ENCODE peak calls at places on chromosomes 6 and 20, in seven cellular contexts. One of them, this sample, is unnamed.

GRCh38 chr6:90611543-90611864 is 24.6 kb upstream of the MAP3K7 start:
- DNase-seq in SK-N-SH: no peak
- DNase-seq in HepG2: no peak
- DNase-seq in HCT116: no peak
- DNase-seq in H1: no peak
- DNase-seq in GM12878: no peak
- DNase-seq in K562: no peak
- DNase-seq in this sample: no peak

GRCh38 chr20:64193058-64193457 is 28.8 kb downstream of the MYT1 start:
- DNase-seq in SK-N-SH: no peak
- DNase-seq in HepG2: no peak
- DNase-seq in HCT116: no peak
- DNase-seq in H1: no peak
- DNase-seq in GM12878: no peak
- DNase-seq in K562: no peak
- DNase-seq in this sample: no peak

GRCh38 chr6:87151471-87151785 is 3.9 kb upstream of the ZNF292 start:
- DNase-seq in SK-N-SH: no peak
- DNase-seq in HepG2: no peak
- DNase-seq in HCT116: no peak
- DNase-seq in H1: no peak
- DNase-seq in GM12878: no peak
- DNase-seq in K562: no peak
- DNase-seq in this sample: no peak

GRCh38 chr6:134938896-134939295 is 11.0 kb downstream of the ALDH8A1 start:
- DNase-seq in SK-N-SH: no peak
- DNase-seq in HepG2: no peak
- DNase-seq in HCT116: no peak
- DNase-seq in H1: no peak
- DNase-seq in GM12878: peak; percentile 13
- DNase-seq in K562: no peak
- DNase-seq in this sample: no peak

GRCh38 chr6:56430629-56431600 is 183.5 kb upstream of the COL21A1 start:
- DNase-seq in SK-N-SH: no peak
- DNase-seq in HepG2: no peak
- DNase-seq in HCT116: no peak
- DNase-seq in H1: no peak
- DNase-seq in GM12878: no peak
- DNase-seq in K562: no peak
- DNase-seq in this sample: no peak

GRCh38 chr6:106226676-106227075 is 98.9 kb downstream of the ATG5 start:
- DNase-seq in SK-N-SH: no peak
- DNase-seq in HepG2: no peak
- DNase-seq in HCT116: no peak
- DNase-seq in H1: no peak
- DNase-seq in GM12878: no peak
- DNase-seq in K562: no peak
- DNase-seq in this sample: no peak

GRCh38 chr20:35511814-35512420 is 17.5 kb downstream of the C20orf173 start:
- DNase-seq in SK-N-SH: peak; percentile 48
- DNase-seq in HepG2: peak; percentile 53
- DNase-seq in HCT116: no peak
- DNase-seq in H1: no peak
- DNase-seq in GM12878: no peak
- DNase-seq in K562: peak; percentile 30
- DNase-seq in this sample: peak; percentile 77

GRCh38 chr6:129206761-129207330 is 323.9 kb downstream of the LAMA2 start:
- DNase-seq in SK-N-SH: no peak
- DNase-seq in HepG2: no peak
- DNase-seq in HCT116: no peak
- DNase-seq in H1: no peak
- DNase-seq in GM12878: no peak
- DNase-seq in K562: no peak
- DNase-seq in this sample: no peak

GRCh38 chr20:57698191-57698866 is 11.5 kb downstream of the PMEPA1 start:
- DNase-seq in SK-N-SH: peak; percentile 57
- DNase-seq in HepG2: peak; percentile 31
- DNase-seq in HCT116: peak; percentile 94
- DNase-seq in H1: no peak
- DNase-seq in GM12878: no peak
- DNase-seq in K562: no peak
- DNase-seq in this sample: no peak

GRCh38 chr20:53738039-53738944 is 144.7 kb upstream of the ZNF217 start:
- DNase-seq in SK-N-SH: peak; percentile 34
- DNase-seq in HepG2: peak; percentile 88
- DNase-seq in HCT116: no peak
- DNase-seq in H1: no peak
- DNase-seq in GM12878: no peak
- DNase-seq in K562: peak; percentile 35
- DNase-seq in this sample: peak; percentile 61
- TF ChIP-seq JUND in SK-N-SH: no peak
- TF ChIP-seq JUND in HepG2: peak; percentile 50
- TF ChIP-seq JUND in HCT116: no peak
- TF ChIP-seq JUND in H1: no peak
- TF ChIP-seq JUND in GM12878: no peak
- TF ChIP-seq JUND in K562: no peak
- TF ChIP-seq JUND in this sample: no peak

DNA sequence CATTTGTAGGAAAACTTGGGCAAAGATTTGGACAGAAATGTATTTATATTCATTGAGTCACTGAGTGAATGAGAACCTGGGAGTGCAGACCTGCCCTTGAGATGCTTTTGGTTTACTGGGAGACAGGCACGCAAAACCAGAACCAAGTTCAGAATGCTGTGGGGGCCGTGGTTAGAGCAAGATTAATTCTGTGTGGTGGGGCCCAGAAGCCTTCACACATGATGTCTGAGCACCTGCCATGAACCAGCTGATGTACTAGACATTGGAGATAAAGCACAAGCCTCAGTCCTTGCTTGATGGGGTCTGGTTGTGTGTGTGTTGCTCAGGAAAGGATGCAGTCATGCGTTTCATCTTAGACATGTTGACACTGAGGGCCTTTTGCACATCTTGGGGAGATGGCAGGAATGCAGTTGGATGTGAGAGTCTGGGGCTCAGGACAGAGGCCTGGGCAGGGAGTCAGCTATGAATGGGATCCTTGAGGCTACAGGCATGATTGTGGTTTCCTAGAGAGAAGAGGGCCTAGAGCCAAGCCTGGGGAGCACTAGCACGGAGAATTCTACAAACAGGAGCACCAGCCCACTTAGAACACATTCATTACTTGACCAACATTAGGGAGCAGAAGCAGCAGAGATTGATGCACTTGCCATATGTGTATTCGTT is 114.3 kb upstream of the TMEM181 start:
- DNase-seq in SK-N-SH: no peak
- DNase-seq in HepG2: no peak
- DNase-seq in HCT116: no peak
- DNase-seq in H1: no peak
- DNase-seq in GM12878: no peak
- DNase-seq in K562: no peak
- DNase-seq in this sample: no peak
- TF ChIP-seq JUND in SK-N-SH: no peak
- TF ChIP-seq JUND in HepG2: no peak
- TF ChIP-seq JUND in HCT116: no peak
- TF ChIP-seq JUND in H1: no peak
- TF ChIP-seq JUND in GM12878: no peak
- TF ChIP-seq JUND in K562: no peak
- TF ChIP-seq JUND in this sample: no peak

GRCh38 chr6:101645770-101646169 is 252.3 kb downstream of the GRIK2 start:
- DNase-seq in SK-N-SH: no peak
- DNase-seq in HepG2: no peak
- DNase-seq in HCT116: no peak
- DNase-seq in H1: no peak
- DNase-seq in GM12878: no peak
- DNase-seq in K562: no peak
- DNase-seq in this sample: no peak

DNA sequence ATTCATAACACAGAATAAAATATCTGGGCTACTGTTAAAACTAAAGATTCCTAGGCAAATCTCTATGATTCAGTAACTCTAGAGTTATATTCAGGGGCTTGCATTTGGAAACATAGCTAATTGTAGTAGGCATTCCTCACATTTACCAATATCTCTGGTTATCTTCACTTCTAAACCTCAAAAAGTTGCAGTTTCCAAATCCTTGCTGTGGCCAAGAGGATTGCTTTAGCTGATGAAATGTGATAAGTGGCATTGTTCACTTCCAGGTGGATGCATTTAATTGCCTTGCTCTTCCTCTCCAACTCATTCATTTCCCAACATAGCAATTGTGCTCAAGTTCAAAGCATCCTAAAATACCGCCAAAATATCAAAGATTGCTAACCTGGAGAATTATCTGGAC is 246.6 kb downstream of the GRIK2 start:
- DNase-seq in SK-N-SH: no peak
- DNase-seq in HepG2: no peak
- DNase-seq in HCT116: no peak
- DNase-seq in H1: no peak
- DNase-seq in GM12878: no peak
- DNase-seq in K562: no peak
- DNase-seq in this sample: no peak
- TF ChIP-seq JUND in SK-N-SH: no peak
- TF ChIP-seq JUND in HepG2: no peak
- TF ChIP-seq JUND in HCT116: no peak
- TF ChIP-seq JUND in H1: no peak
- TF ChIP-seq JUND in GM12878: no peak
- TF ChIP-seq JUND in K562: no peak
- TF ChIP-seq JUND in this sample: no peak

GRCh38 chr6:13615802-13616140 is 636 bp downstream of the NOL7 start:
- DNase-seq in SK-N-SH: peak; percentile 54
- DNase-seq in HepG2: no peak
- DNase-seq in HCT116: no peak
- DNase-seq in H1: peak; percentile 59
- DNase-seq in GM12878: no peak
- DNase-seq in K562: peak; percentile 41
- DNase-seq in this sample: peak; percentile 29
- TF ChIP-seq JUND in SK-N-SH: no peak
- TF ChIP-seq JUND in HepG2: no peak
- TF ChIP-seq JUND in HCT116: no peak
- TF ChIP-seq JUND in H1: no peak
- TF ChIP-seq JUND in GM12878: no peak
- TF ChIP-seq JUND in K562: no peak
- TF ChIP-seq JUND in this sample: no peak

GRCh38 chr6:35140991-35141720 is at the start of gene TCP11:
- DNase-seq in SK-N-SH: peak; percentile 26
- DNase-seq in HepG2: no peak
- DNase-seq in HCT116: no peak
- DNase-seq in H1: peak; percentile 62
- DNase-seq in GM12878: no peak
- DNase-seq in K562: peak; percentile 65
- DNase-seq in this sample: no peak

GRCh38 chr6:35139924-35140524 is 1.1 kb downstream of the TCP11 start:
- DNase-seq in SK-N-SH: peak; percentile 70
- DNase-seq in HepG2: peak; percentile 64
- DNase-seq in HCT116: peak; percentile 50
- DNase-seq in H1: peak; percentile 54
- DNase-seq in GM12878: peak; percentile 32
- DNase-seq in K562: peak; percentile 68
- DNase-seq in this sample: peak; percentile 70

GRCh38 chr6:35139470-35139869 is 1.7 kb downstream of the TCP11 start:
- DNase-seq in SK-N-SH: no peak
- DNase-seq in HepG2: no peak
- DNase-seq in HCT116: no peak
- DNase-seq in H1: no peak
- DNase-seq in GM12878: no peak
- DNase-seq in K562: no peak
- DNase-seq in this sample: no peak

DNA sequence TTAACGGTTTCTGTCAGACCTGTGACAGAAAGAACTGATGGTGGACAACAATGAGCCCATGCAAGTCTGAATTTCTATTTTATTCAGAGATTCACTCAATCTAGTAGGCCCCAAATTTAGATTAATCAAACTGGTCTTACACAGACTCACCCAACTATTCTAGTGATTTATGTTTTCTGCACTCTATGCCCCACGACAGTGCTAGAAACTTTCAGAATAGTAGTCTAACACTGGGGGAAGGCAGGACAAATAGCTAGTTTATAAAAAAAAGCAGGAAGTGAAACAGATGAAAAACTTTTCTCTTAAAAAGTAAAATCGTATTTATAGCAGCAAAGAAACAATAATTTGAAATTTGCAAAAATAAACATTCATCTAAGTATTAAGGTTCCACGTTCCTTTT is 5.0 kb downstream of the TCP11 start:
- DNase-seq in SK-N-SH: no peak
- DNase-seq in HepG2: no peak
- DNase-seq in HCT116: no peak
- DNase-seq in H1: no peak
- DNase-seq in GM12878: no peak
- DNase-seq in K562: no peak
- DNase-seq in this sample: no peak
- TF ChIP-seq JUND in SK-N-SH: no peak
- TF ChIP-seq JUND in HepG2: no peak
- TF ChIP-seq JUND in HCT116: no peak
- TF ChIP-seq JUND in H1: no peak
- TF ChIP-seq JUND in GM12878: no peak
- TF ChIP-seq JUND in K562: no peak
- TF ChIP-seq JUND in this sample: no peak

DNA sequence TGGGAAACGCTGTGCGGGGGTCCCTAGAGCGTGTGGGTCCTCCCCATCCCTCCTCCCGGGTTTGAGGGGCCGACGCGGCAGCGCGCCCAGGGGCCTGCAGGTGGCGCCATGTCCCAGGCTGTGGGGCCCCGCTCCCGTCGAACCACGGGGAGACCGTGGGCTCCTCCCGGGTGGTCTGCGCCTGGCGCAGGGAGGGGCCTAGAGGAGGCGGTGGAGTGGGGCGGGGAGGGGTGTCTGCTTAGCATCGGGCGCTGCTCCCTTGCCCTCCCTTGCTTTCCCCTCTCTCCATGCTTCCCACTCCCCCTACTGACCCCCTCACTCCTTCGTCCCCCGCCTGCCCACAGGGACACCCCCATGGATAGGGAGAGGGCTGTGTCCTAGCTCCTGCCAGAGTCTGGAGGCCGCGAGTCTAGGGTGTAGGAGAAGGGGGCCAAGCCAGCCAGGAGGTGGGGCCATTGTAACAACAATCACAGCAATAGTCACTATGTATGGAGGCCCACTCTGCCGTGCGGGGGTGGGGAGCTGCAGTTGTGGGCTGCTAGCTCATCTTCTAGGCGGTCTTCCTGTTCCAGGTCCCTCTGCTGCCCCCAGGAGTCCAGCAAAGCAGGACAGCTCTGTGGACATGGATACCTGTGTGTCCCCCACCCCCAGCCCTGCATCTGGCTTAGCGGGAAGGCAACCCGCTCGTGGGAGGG is 51.7 kb downstream of the CHMP4B start:
- DNase-seq in SK-N-SH: peak; percentile 90
- DNase-seq in HepG2: peak; percentile 76
- DNase-seq in HCT116: no peak
- DNase-seq in H1: peak; percentile 93
- DNase-seq in GM12878: no peak
- DNase-seq in K562: peak; percentile 88
- DNase-seq in this sample: peak; percentile 64
- TF ChIP-seq JUND in SK-N-SH: no peak
- TF ChIP-seq JUND in HepG2: no peak
- TF ChIP-seq JUND in HCT116: no peak
- TF ChIP-seq JUND in H1: no peak
- TF ChIP-seq JUND in GM12878: no peak
- TF ChIP-seq JUND in K562: no peak
- TF ChIP-seq JUND in this sample: no peak